ENCODE peak calls at places on chromosomes 3 and 15, in five cellular contexts. P is cardiac fibroblast, K is hepatocyte, R is cardiac muscle cell, Z is mucosa of descending colon. F is an unnamed sample.

GRCh38 chr3:45923755-45924154 is 19.5 kb upstream of the CXCR6 start:
- DNase-seq in Z (no peak), P (peak; percentile 12), R (no peak), K (no peak), F (no peak)

GRCh38 chr3:14467723-14468620 is 65.6 kb downstream of the SLC6A6 start:
- DNase-seq in K (peak; percentile 63), P (peak; percentile 54), R (peak; percentile 59), Z (peak; percentile 53), F (no peak)

GRCh38 chr3:126554560-126555525 is 3.9 kb downstream of the C3orf22 start:
- DNase-seq in R (no peak), Z (peak; percentile 0), P (no peak), K (no peak), F (no peak)

GRCh38 chr15:28994142-28994829 is 108.5 kb downstream of the APBA2 start:
- DNase-seq in P (no peak), K (no peak), R (no peak), Z (no peak), F (no peak)

GRCh38 chr3:34159613-34160420 is 361.4 kb downstream of the PDCD6IP start:
- DNase-seq in K (no peak), P (no peak), Z (no peak), R (no peak), F (no peak)

GRCh38 chr3:48851407-48851806 is 3.7 kb upstream of the PRKAR2A start:
- DNase-seq in K (peak; percentile 59), R (peak; percentile 28), Z (no peak), P (peak; percentile 57), F (no peak)

GRCh38 chr15:68340711-68341671 is 63.4 kb downstream of the FEM1B start:
- DNase-seq in K (no peak), Z (no peak), P (no peak), R (peak; percentile 54), F (no peak)

GRCh38 chr3:48928679-48929078 is 10.0 kb downstream of the ARIH2 start:
- DNase-seq in Z (no peak), K (no peak), P (peak; percentile 39), R (no peak), F (no peak)

GRCh38 chr3:177787279-177788041 is 590.2 kb upstream of the TBL1XR1 start:
- DNase-seq in R (no peak), K (no peak), Z (no peak), P (no peak), F (no peak)

GRCh38 chr15:70248116-70249025 is 150.7 kb upstream of the TLE3 start:
- DNase-seq in R (peak; percentile 45), Z (no peak), K (peak; percentile 30), P (no peak), F (no peak)

GRCh38 chr3:61919371-61919770 is 358.0 kb downstream of the PTPRG start:
- DNase-seq in K (no peak), Z (no peak), P (no peak), R (no peak), F (no peak)

GRCh38 chr15:35736150-35736549 is 190.2 kb upstream of the DPH6 start:
- DNase-seq in R (no peak), P (peak; percentile 31), Z (peak; percentile 9), K (no peak), F (no peak)

GRCh38 chr3:133572158-133573053 is 1.1 kb upstream of the CDV3 start:
- DNase-seq in Z (peak; percentile 25), K (peak; percentile 17), P (peak; percentile 50), R (no peak), F (no peak)

GRCh38 chr3:50010959-50011358 is 71.0 kb downstream of the RBM6 start:
- DNase-seq in P (no peak), Z (no peak), K (no peak), R (no peak), F (no peak)

GRCh38 chr3:123258811-123259420 is 57.2 kb downstream of the SEC22A start:
- DNase-seq in P (peak; percentile 82), K (peak; percentile 62), Z (no peak), R (peak; percentile 47), F (peak; percentile 53)

GRCh38 chr3:197554562-197555280 is 1.0 kb downstream of the BDH1 start:
- DNase-seq in P (peak; percentile 98), R (peak; percentile 99), K (peak; percentile 99), Z (peak; percentile 95), F (peak; percentile 85)

GRCh38 chr3:98612587-98612986 is 19.2 kb upstream of the CPOX start:
- DNase-seq in K (peak; percentile 20), P (peak; percentile 10), Z (peak; percentile 30), R (no peak), F (no peak)

GRCh38 chr3:14803101-14803980 is 15.4 kb upstream of the FGD5 start:
- DNase-seq in Z (peak; percentile 57), P (peak; percentile 29), K (peak; percentile 76), R (no peak), F (no peak)

GRCh38 chr15:86433983-86434382 is 354.3 kb downstream of the AGBL1 start:
- DNase-seq in Z (no peak), R (no peak), P (no peak), K (no peak), F (no peak)

GRCh38 chr15:38216763-38217162 is 35.9 kb upstream of the SPRED1 start:
- DNase-seq in Z (no peak), K (peak; percentile 62), R (no peak), P (no peak), F (no peak)

GRCh38 chr15:82309802-82310201 is 39.5 kb downstream of the GOLGA6L10 start:
- DNase-seq in R (no peak), P (no peak), K (no peak), Z (no peak), F (no peak)

GRCh38 chr15:82305621-82306048 is 43.0 kb downstream of the SAXO2 start:
- DNase-seq in K (no peak), R (no peak), Z (no peak), P (no peak), F (no peak)

GRCh38 chr15:82303956-82304640 is 41.5 kb downstream of the SAXO2 start:
- DNase-seq in Z (no peak), K (no peak), P (no peak), R (no peak), F (no peak)

GRCh38 chr15:82307714-82308081 is 41.6 kb downstream of the GOLGA6L10 start:
- DNase-seq in K (no peak), P (no peak), R (no peak), Z (no peak), F (no peak)

GRCh38 chr15:82306791-82307713 is 42.2 kb downstream of the GOLGA6L10 start:
- DNase-seq in Z (no peak), R (no peak), K (no peak), P (no peak), F (no peak)
- TF ChIP-seq CTCF in Z (no peak), R (no peak), K (no peak), P (no peak), F (no peak)

DNA sequence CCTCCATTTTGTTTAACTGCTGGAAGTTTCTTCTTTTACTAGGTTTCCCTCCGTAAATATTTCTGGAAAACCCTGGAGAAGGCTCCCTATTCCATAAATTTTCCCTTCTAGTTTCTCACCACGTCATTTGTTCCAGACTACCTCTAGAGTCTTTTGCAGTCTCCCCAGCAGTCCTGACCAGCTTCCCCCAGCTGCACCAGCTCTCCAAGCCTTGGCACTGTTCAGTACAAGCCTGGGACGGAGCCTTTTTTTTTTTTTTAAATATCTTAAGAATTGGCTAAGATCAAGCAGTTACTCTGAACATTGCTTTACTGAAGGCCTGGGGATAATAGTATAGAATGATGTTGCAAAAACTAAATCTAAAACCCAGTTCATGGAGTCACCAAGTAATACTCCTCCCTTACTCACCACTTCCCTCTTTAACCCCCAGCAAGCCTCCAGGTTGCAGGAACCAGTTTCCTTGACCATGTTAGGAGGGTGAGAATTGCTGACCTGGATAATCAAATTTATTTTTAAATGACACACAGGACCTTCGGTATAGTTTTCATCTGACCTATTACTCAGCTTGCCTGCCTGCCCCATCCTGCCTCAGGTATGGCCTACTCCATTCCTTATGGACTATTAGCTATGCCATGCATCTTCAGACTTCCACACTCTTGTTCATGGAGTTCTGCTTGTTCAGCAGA is 723 bp downstream of the RTP4 start:
- DNase-seq in K (no peak), Z (peak; percentile 24), R (no peak), P (no peak), F (no peak)
- H3K4me3 ChIP-seq in K (no peak overlapping the region), Z (peak overlapping the region; percentile 23), R (no peak overlapping the region), P (peak overlapping the region; percentile 52), F (no peak overlapping the region)

GRCh38 chr3:30511524-30512278 is 94.7 kb upstream of the TGFBR2 start:
- DNase-seq in R (no peak), K (peak; percentile 58), Z (no peak), P (peak; percentile 97), F (peak; percentile 50)

GRCh38 chr3:30516238-30516637 is 90.2 kb upstream of the TGFBR2 start:
- DNase-seq in Z (no peak), P (peak; percentile 64), K (no peak), R (no peak), F (no peak)

GRCh38 chr3:30510596-30510995 is 95.8 kb upstream of the TGFBR2 start:
- DNase-seq in K (no peak), P (no peak), Z (no peak), R (no peak), F (no peak)

GRCh38 chr3:30513374-30514152 is 92.8 kb upstream of the TGFBR2 start:
- DNase-seq in P (no peak), R (no peak), Z (no peak), K (no peak), F (no peak)

GRCh38 chr3:30512596-30512995 is 93.8 kb upstream of the TGFBR2 start:
- DNase-seq in R (no peak), K (no peak), P (no peak), Z (no peak), F (no peak)
- TF ChIP-seq CTCF in R (no peak), K (no peak), P (no peak), Z (no peak), F (no peak)

GRCh38 chr3:171516765-171517164 is 56.6 kb upstream of the TNIK start:
- DNase-seq in R (no peak), P (no peak), Z (no peak), K (no peak), F (no peak)
- H3K4me3 ChIP-seq in R (no peak overlapping the region), P (no peak overlapping the region), Z (no peak overlapping the region), K (no peak overlapping the region), F (no peak overlapping the region)

DNA sequence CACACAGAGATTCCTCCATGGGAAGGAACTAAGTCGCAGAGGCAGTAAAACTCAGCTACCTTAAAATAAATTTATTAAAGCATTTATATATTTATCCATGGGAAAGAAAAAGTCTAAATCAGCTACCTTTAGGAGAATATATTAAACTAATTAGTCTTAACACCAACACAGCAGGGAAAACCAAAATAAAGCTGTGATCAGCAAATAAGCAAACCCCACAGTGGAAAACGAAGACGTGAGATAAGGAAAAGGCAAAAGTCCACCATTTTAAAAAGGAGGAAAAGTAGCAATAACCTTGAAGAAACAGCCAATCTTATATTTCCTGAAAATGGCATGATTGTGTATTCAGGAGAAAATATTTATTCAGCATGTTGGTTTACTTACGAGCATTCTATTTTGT is 473.0 kb upstream of the ROBO2 start:
- DNase-seq in R (no peak), P (no peak), Z (no peak), K (no peak), F (no peak)
- TF ChIP-seq CTCF in R (no peak), P (no peak), Z (no peak), K (no peak), F (no peak)

GRCh38 chr15:43776101-43776717 is 557 bp downstream of the ELL3 start:
- DNase-seq in Z (peak; percentile 68), R (peak; percentile 19), K (peak; percentile 60), P (no peak), F (no peak)
- H3K4me3 ChIP-seq in Z (peak overlapping the region; percentile 45), R (peak overlapping the region; percentile 38), K (peak overlapping the region; percentile 57), P (peak overlapping the region; percentile 66), F (peak overlapping the region; percentile 51)

GRCh38 chr3:3559786-3560185 is 239.4 kb upstream of the LRRN1 start:
- DNase-seq in P (no peak), K (no peak), Z (no peak), R (no peak), F (no peak)
- TF ChIP-seq CTCF in P (no peak), K (no peak), Z (no peak), R (no peak), F (no peak)

F was measured in HFF-Myc.